ENCODE peak calls at places on chromosomes 1 and 21, in four cellular contexts. L is K562, F is A549, K is HepG2. W is an unnamed sample.

GRCh38 chr1:199010933-199011332 is 372.1 kb downstream of the PTPRC start:
- DNase-seq in L (no peak), F (no peak), K (no peak), W (no peak)

GRCh38 chr1:156858959-156859522 is at the start of gene INSRR:
- DNase-seq in L (peak), F (no peak), K (no peak), W (peak)

GRCh38 chr1:115262886-115263285 is 75.2 kb downstream of the NGF start:
- DNase-seq in L (no peak), F (no peak), K (no peak), W (no peak)

GRCh38 chr21:23401278-23401677 is 2206.0 kb downstream of the MRPL39 start:
- DNase-seq in L (peak), F (no peak), K (no peak), W (peak)

GRCh38 chr1:53411541-53412152 is 47.6 kb upstream of the DMRTB1 start:
- DNase-seq in L (no peak), F (no peak), K (no peak), W (no peak)

GRCh38 chr1:204401747-204402146 is 9.9 kb downstream of the PPP1R15B start:
- DNase-seq in L (no peak), F (no peak), K (no peak), W (no peak)

GRCh38 chr1:63004868-63005267 is 220.9 kb downstream of the ATG4C start:
- DNase-seq in L (peak), F (peak), K (peak), W (peak)

GRCh38 chr1:52920791-52921291 is 699 bp downstream of the ECHDC2 start:
- DNase-seq in L (no peak), F (no peak), K (no peak), W (no peak)

GRCh38 chr1:226578946-226579639 is 30.5 kb downstream of the STUM start:
- DNase-seq in L (peak), F (no peak), K (no peak), W (no peak)
- TF ChIP-seq CTCF in L (no peak), F (no peak), K (no peak), W (no peak)

GRCh38 chr1:18480315-18481189 is at the start of gene KLHDC7A:
- DNase-seq in L (no peak), F (peak), K (peak), W (no peak)
- TF ChIP-seq MYC in L (no peak), F (no peak), K (peak), W (no peak)

GRCh38 chr1:23118957-23119792 is 49.5 kb downstream of the LUZP1 start:
- DNase-seq in L (peak), F (no peak), K (no peak), W (peak)
- H3K4me3 ChIP-seq in L (peak), F (no peak), K (no peak), W (peak)

GRCh38 chr1:10755977-10756521 is 40.4 kb downstream of the CASZ1 start:
- DNase-seq in L (peak), F (no peak), K (no peak), W (peak)
- TF ChIP-seq CTCF in L (no peak), F (no peak), K (no peak), W (no peak)

DNA sequence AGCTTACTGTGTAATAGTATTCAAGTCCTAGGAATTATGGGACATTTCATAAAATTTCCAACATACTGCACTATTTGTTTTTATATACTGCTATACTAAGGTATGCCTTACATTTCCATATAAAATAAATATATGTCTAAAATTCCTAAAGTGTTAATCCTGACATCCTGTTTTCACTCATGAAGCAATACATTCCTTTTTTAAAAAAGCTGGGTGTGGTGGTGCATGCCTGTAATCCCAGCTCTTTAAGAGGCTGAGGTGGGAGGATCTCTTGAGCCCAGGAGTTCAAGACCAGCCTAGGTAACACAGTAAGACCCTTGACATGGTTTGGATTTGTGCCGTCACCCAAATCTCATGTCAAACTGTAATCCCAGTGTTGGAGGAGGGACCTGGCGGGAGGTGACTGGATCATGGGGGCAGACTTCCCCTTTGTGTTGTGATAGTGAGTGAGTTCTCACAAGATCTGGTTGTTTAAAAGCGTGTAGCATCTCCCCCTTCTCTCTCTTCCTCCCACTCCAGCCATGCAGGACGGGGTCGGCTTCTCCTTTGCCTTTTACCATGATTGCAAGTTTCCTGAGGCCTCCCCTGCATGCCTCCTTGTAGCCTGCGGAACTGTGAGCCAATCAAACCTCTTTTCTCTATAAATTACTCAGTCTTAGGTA is 5.8 kb downstream of the CDC42BPA start:
- DNase-seq in L (peak), F (no peak), K (no peak), W (peak)
- TF ChIP-seq MYC in L (no peak), F (no peak), K (no peak), W (no peak)

W was measured in NB4.